ENCODE peak calls at places on chromosomes 3 and 15, in seven cellular contexts. K, O, U, V, H, W and X are unnamed samples.

GRCh38 chr3:81249540-81250029 is 511.9 kb downstream of the GBE1 start:
- DNase-seq in W (no peak), V (no peak), H (no peak), O (no peak), K (no peak), U (no peak), X (no peak)

GRCh38 chr3:192467230-192468186 is 259.8 kb downstream of the FGF12 start:
- DNase-seq in W (no peak), O (no peak), K (peak; percentile 52), H (peak; percentile 37), V (peak; percentile 53), U (peak; percentile 35), X (no peak)

GRCh38 chr3:28994161-28994905 is 286.5 kb upstream of the RBMS3 start:
- DNase-seq in O (no peak), W (no peak), K (no peak), H (no peak), V (no peak), U (no peak), X (no peak)

GRCh38 chr3:194806991-194807685 is 121.5 kb downstream of the FAM43A start:
- DNase-seq in K (no peak), V (no peak), O (no peak), U (no peak), W (no peak), H (no peak), X (no peak)

GRCh38 chr3:187694801-187695200 is 7.6 kb downstream of the RTP2 start:
- DNase-seq in H (no peak), O (no peak), K (no peak), U (no peak), W (no peak), V (no peak), X (no peak)

GRCh38 chr3:34882764-34883163 is 756.6 kb upstream of the ARPP21 start:
- DNase-seq in V (no peak), O (no peak), U (no peak), W (no peak), H (no peak), K (no peak), X (no peak)

GRCh38 chr3:107884719-107885460 is 205.9 kb downstream of the CD47 start:
- DNase-seq in O (no peak), W (no peak), V (no peak), K (no peak), H (no peak), U (no peak), X (no peak)

GRCh38 chr15:77457619-77458265 is 37.1 kb downstream of the HMG20A start:
- DNase-seq in K (no peak), V (no peak), O (no peak), W (no peak), H (no peak), U (no peak), X (no peak)

GRCh38 chr3:103126111-103126510 is 691.3 kb downstream of the ZPLD1 start:
- DNase-seq in K (no peak), V (no peak), U (no peak), H (no peak), O (no peak), W (no peak), X (no peak)

GRCh38 chr3:142568393-142569017 is 10.0 kb downstream of the ATR start:
- DNase-seq in H (no peak), K (no peak), U (no peak), O (no peak), W (no peak), V (no peak), X (no peak)

GRCh38 chr3:194031867-194032635 is 103.9 kb upstream of the HES1 start:
- DNase-seq in U (no peak), W (no peak), K (no peak), O (no peak), H (no peak), V (peak; percentile 58), X (no peak)

GRCh38 chr3:73213906-73214305 is 152.4 kb downstream of the EBLN2 start:
- DNase-seq in V (no peak), W (no peak), K (no peak), U (no peak), H (no peak), O (no peak), X (no peak)

GRCh38 chr15:55742927-55743614 is at the start of gene PRTG:
- DNase-seq in U (peak; percentile 81), V (peak; percentile 38), O (no peak), H (no peak), W (no peak), K (no peak), X (peak; percentile 81)

GRCh38 chr15:80450811-80451321 is 46.7 kb downstream of the ARNT2 start:
- DNase-seq in V (no peak), W (no peak), H (no peak), U (no peak), O (no peak), K (no peak), X (no peak)

GRCh38 chr15:101121511-101122090 is 130.2 kb downstream of the CHSY1 start:
- DNase-seq in O (peak; percentile 37), U (peak; percentile 78), K (peak; percentile 58), W (peak; percentile 95), V (peak; percentile 71), H (no peak), X (peak; percentile 86)

GRCh38 chr15:88636039-88636438 is 2.8 kb upstream of the ISG20 start:
- DNase-seq in K (peak; percentile 58), V (peak; percentile 56), H (peak; percentile 69), W (no peak), U (peak; percentile 60), O (peak; percentile 73), X (no peak)

GRCh38 chr3:119494597-119494996 is 3.8 kb upstream of the TIMMDC1 start:
- DNase-seq in H (no peak), W (no peak), V (no peak), U (no peak), K (no peak), O (no peak), X (no peak)

GRCh38 chr3:69542265-69543079 is 156.6 kb upstream of the FRMD4B start:
- DNase-seq in V (no peak), H (no peak), W (no peak), U (no peak), K (no peak), O (no peak), X (no peak)

GRCh38 chr3:135927170-135927569 is 38.4 kb upstream of the PPP2R3A start:
- DNase-seq in H (no peak), W (peak; percentile 66), O (peak; percentile 28), K (no peak), V (no peak), U (no peak), X (no peak)

GRCh38 chr3:183185696-183186095 is 23.2 kb upstream of the LAMP3 start:
- DNase-seq in V (no peak), O (no peak), K (no peak), H (no peak), U (no peak), W (no peak), X (no peak)

GRCh38 chr15:80396094-80396493 is 8.1 kb upstream of the ARNT2 start:
- DNase-seq in K (no peak), H (no peak), U (no peak), W (no peak), V (no peak), O (no peak), X (no peak)

GRCh38 chr3:182739619-182740018 is 53.7 kb upstream of the ATP11B start:
- DNase-seq in U (no peak), K (no peak), V (no peak), H (no peak), O (no peak), W (no peak), X (no peak)

DNA sequence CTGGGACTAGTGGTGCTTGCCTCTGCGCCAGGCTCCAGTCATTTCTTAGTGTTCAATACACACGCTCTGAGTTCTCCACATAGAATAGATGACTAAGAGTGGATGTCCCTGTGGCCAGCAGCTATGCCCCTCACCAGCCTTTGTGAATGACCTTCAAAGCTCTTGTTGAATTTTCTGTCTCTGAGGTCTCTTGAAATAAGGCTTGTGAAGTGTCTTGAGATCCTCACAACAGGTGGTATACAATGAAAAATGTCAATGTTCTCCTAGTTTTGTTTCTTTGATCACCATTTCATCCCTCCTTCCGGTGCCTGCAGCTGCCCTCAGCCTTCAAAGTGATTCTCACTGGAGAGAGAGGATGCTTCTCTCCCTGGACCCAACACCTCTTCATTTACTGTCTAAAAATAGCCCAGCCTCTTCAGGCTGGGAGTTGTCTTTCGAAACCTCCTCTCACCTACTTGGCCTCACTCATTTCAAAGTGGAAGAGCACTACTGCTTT is 5.4 kb downstream of the MAPKBP1 start:
- DNase-seq in U (no peak), V (no peak), H (no peak), W (peak; percentile 50), O (no peak), K (no peak), X (no peak)
- H3K4me1 ChIP-seq in U (peaks cover 42% of the 10 kb centered on the region), V (peaks cover 13% of the 10 kb centered on the region), H (peaks cover 6% of the 10 kb centered on the region), W (peaks cover 79% of the 10 kb centered on the region), O (peaks cover 5% of the 10 kb centered on the region), K (no peaks in the 10 kb centered on the region), X (no peaks in the 10 kb centered on the region)

GRCh38 chr15:69666441-69666882 is 213.8 kb downstream of the RPLP1 start:
- DNase-seq in U (peak; percentile 58), W (no peak), H (no peak), K (no peak), V (peak; percentile 17), O (no peak), X (no peak)
- TF ChIP-seq POLR2AphosphoS5 in U (no peak), W (no peak), H (no peak), K (no peak), V (no peak), O (no peak), X (no peak)

DNA sequence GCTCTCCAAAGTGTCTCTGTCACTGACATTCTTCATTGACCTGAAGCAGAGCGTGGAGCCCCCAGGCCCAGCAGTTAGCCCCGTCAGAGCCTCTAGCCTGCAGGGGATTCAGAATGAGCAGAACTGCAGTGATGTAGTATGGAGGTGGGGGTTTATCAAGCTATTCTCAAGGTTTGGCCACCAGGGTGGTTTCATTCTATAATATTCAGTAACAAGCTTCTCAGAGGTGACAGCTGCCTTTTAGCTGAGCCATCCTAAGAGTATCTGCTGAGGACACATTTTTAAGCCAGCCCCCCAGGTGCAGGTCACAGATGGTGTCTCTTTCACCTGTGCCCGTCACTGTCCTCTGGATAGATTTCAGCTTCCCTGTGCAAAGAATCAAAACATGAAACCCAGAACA is 31.9 kb downstream of the CMTM7 start:
- DNase-seq in H (no peak), K (no peak), U (no peak), W (peak; percentile 31), V (no peak), O (no peak), X (no peak)
- H3K4me1 ChIP-seq in H (peaks cover 57% of the 10 kb centered on the region), K (peaks cover 11% of the 10 kb centered on the region), U (peaks cover 65% of the 10 kb centered on the region), W (peaks cover 50% of the 10 kb centered on the region), V (peaks cover 31% of the 10 kb centered on the region), O (peaks cover 7% of the 10 kb centered on the region), X (peaks cover 23% of the 10 kb centered on the region)

DNA sequence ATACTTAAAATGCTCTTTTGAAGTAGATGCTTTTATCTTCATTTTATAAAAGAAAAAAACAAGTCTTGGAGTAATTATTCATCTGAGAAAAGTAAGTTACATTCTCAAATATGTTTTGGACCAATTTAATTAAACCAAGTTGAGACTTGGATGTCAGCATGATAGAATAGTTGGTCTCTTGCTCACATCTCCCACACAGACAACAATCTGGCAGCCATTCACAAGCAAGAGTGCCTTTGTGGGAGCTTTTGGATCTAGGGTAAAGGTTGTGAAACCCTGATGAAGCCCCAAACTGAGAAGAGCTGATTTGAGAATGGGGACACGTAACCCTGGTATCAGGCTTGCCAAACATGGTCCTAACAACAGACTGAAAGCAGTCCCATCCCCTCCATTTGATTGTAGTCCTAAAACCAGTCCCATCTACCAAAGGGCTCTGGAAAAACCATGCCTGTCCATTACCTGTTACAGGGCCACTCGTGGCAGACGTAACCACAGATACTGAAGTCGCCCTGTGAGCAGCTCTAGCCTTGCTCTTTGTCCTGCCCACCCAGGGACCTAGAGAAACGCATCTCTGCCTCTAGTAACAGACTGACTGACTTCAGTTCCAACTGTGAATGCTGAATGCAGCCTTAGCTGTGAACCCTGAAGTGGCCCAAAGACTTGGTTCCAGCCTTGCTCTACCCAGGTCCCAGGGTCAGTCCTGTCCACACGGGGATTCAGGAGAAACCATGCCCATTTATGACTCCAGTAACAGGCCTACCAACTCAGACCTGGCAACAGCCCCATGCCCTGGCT is 145.5 kb upstream of the SYNPR start:
- DNase-seq in K (no peak), H (no peak), V (no peak), O (no peak), U (no peak), W (peak; percentile 90), X (no peak)
- TF ChIP-seq POLR2AphosphoS5 in K (no peak), H (no peak), V (no peak), O (no peak), U (no peak), W (no peak), X (no peak)